ENCODE peak calls at places on chromosomes 1 and 21, in ten cellular contexts. Y is GM23248, A is GM23338, H is adrenal gland, Z is PC-9, E is pancreas, X is SK-N-SH, V is sigmoid colon, S is OCI-LY7, R is lung. G is an unnamed sample.
A peak's percentile ranks its signal among the peaks of the same experiment; 100 is the strongest.

GRCh38 chr21:32702702-32703101 is 25.1 kb downstream of the SYNJ1 start:
- DNase-seq in A (no peak), Y (peak; percentile 71), X (no peak), R (no peak), Z (no peak), S (no peak), V (no peak), E (no peak), H (no peak), G (no peak)

GRCh38 chr1:113242481-113242880 is 147.8 kb upstream of the MAGI3 start:
- DNase-seq in A (no peak), S (no peak), Z (no peak), R (no peak), E (no peak), V (no peak), X (no peak), H (no peak), Y (no peak), G (no peak)

GRCh38 chr1:225426395-225427248 is 1.2 kb downstream of the LBR start:
- DNase-seq in A (peak; percentile 57), V (peak; percentile 78), Z (no peak), X (peak; percentile 52), Y (peak; percentile 64), E (peak; percentile 73), R (peak; percentile 50), S (peak; percentile 73), H (no peak), G (peak; percentile 24)

GRCh38 chr1:39656416-39656815 is 15.5 kb downstream of the NT5C1A start:
- DNase-seq in E (no peak), Z (no peak), H (no peak), S (no peak), Y (no peak), V (no peak), A (no peak), R (no peak), X (peak; percentile 82), G (no peak)

GRCh38 chr21:35222541-35222941 is 173.4 kb upstream of the RUNX1 start:
- DNase-seq in H (peak; percentile 60), Z (peak; percentile 76), V (no peak), E (no peak), Y (peak; percentile 30), R (no peak), X (no peak), A (no peak), S (peak; percentile 36), G (no peak)

GRCh38 chr1:46131727-46132528 is 501 bp downstream of the PIK3R3 start:
- DNase-seq in S (peak; percentile 54), X (peak; percentile 36), Z (no peak), R (peak; percentile 32), H (peak; percentile 31), Y (peak; percentile 57), A (peak; percentile 45), E (no peak), V (peak; percentile 65), G (no peak)

GRCh38 chr1:17529381-17529780 is 10.1 kb upstream of the ARHGEF10L start:
- DNase-seq in V (no peak), A (no peak), Z (peak; percentile 69), S (no peak), E (no peak), Y (no peak), H (no peak), X (no peak), R (no peak), G (no peak)

GRCh38 chr1:226403522-226404034 is 4.3 kb downstream of the PARP1 start:
- DNase-seq in H (no peak), Z (no peak), V (no peak), Y (peak; percentile 43), A (peak; percentile 43), R (no peak), E (no peak), X (peak; percentile 60), S (peak; percentile 59), G (no peak)

GRCh38 chr1:20339811-20340457 is 49.3 kb downstream of the VWA5B1 start:
- DNase-seq in A (peak; percentile 84), H (no peak), X (peak; percentile 78), Y (peak; percentile 23), S (no peak), V (no peak), Z (no peak), E (no peak), R (no peak), G (no peak)

GRCh38 chr1:39940253-39940652 is 14.7 kb upstream of the MFSD2A start:
- DNase-seq in A (no peak), R (no peak), Y (no peak), E (no peak), S (no peak), H (peak; percentile 46), X (no peak), V (no peak), Z (no peak), G (peak; percentile 31)

GRCh38 chr1:160169553-160170399 is 18.4 kb downstream of the ATP1A4 start:
- DNase-seq in Z (no peak), R (no peak), A (peak; percentile 96), Y (no peak), X (no peak), S (peak; percentile 23), V (no peak), E (no peak), H (no peak), G (no peak)

GRCh38 chr1:53134961-53135734 is 7.3 kb downstream of the SLC1A7 start:
- DNase-seq in V (peak; percentile 85), A (no peak), E (no peak), Y (peak; percentile 97), S (no peak), R (no peak), X (no peak), Z (no peak), H (peak; percentile 23), G (no peak)

GRCh38 chr1:3336641-3337621 is 117.5 kb upstream of the ARHGEF16 start:
- DNase-seq in X (no peak), H (no peak), V (no peak), E (no peak), R (peak; percentile 46), S (no peak), Z (no peak), A (no peak), Y (no peak), G (no peak)

GRCh38 chr1:3333903-3334302 is 120.6 kb upstream of the ARHGEF16 start:
- DNase-seq in A (no peak), S (no peak), H (no peak), X (no peak), R (no peak), E (no peak), Y (no peak), Z (no peak), V (no peak), G (no peak)

GRCh38 chr1:3332662-3333061 is 121.8 kb upstream of the ARHGEF16 start:
- DNase-seq in V (no peak), A (no peak), S (no peak), H (no peak), E (no peak), Z (no peak), Y (no peak), X (no peak), R (no peak), G (no peak)

GRCh38 chr1:3335754-3336640 is 118.5 kb upstream of the ARHGEF16 start:
- DNase-seq in A (no peak), R (no peak), S (no peak), H (no peak), V (no peak), Z (no peak), E (no peak), Y (no peak), X (no peak), G (no peak)

GRCh38 chr1:3334366-3334765 is 120.1 kb upstream of the ARHGEF16 start:
- DNase-seq in X (no peak), R (no peak), Z (no peak), S (no peak), A (no peak), E (no peak), Y (no peak), V (no peak), H (no peak), G (no peak)
- H3K4me1 ChIP-seq in X (no peaks in the 10 kb centered on the region), R (no peaks in the 10 kb centered on the region), Z (no peaks in the 10 kb centered on the region), S (no peaks in the 10 kb centered on the region), A (no peaks in the 10 kb centered on the region), E (peaks cover 18% of the 10 kb centered on the region), Y (no peaks in the 10 kb centered on the region), V (no peaks in the 10 kb centered on the region), H (no peaks in the 10 kb centered on the region), G (peaks cover 77% of the 10 kb centered on the region)

DNA sequence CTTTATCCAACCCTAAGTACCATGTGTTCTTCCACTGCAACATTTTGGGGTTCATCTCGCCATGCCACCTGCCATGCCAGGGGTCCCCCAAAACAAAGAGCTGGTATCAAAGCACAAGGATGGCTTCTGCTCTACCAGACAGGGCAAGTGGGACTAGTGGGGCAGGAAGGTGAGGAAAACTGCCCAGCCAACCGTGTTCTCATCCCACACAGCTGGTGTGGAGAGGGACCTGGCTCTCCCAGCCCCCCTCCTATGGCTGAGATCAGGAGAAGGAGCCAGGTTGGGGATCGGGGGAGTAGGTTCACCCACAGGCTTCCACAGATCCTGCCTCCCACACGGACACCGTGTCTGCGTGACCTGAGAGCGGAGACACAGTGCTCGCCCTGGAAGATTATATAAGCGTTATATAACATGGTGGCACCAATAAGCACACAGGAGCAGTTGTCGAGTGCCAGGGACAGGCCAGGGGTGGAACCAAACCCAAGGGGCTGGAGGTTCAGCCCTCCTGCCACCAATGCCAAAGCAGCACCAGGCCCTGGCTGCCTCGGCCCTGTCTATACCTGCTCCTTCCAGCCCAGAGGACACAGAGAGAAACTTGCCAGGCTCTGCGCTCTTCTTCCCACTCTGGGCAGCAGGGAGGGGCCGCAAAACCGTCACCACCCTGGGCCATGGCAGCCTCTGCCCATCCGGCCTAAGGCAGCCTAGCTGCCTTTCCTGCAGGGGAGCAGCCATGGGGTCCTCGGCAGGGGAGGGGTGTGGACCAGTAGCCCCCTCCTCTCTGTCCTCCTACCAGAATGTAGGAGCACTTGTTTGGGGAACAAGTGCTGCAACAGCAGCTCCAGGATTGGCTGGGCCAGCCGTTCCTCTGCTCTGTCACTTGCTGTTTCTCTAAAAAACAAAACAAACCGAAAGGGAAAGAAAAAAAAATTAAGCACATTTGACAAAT is 43.5 kb downstream of the CD34 start:
- DNase-seq in X (peak; percentile 22), Z (no peak), A (no peak), Y (peak; percentile 27), E (peak; percentile 61), H (peak; percentile 81), R (peak; percentile 36), S (no peak), V (peak; percentile 85), G (peak; percentile 63)
- H3K27ac ChIP-seq in X (no peak overlapping the region), Z (no peak overlapping the region), A (no peak overlapping the region), Y (no peak overlapping the region), E (peak overlapping the region; percentile 85), H (peak overlapping the region; percentile 97), R (peak overlapping the region; percentile 92), S (no peak overlapping the region), V (peak overlapping the region; percentile 96), G (peak overlapping the region; percentile 99)

GRCh38 chr1:66371233-66372005 is 162.5 kb upstream of the SGIP1 start:
- DNase-seq in V (no peak), S (no peak), Y (peak; percentile 88), H (no peak), A (no peak), E (no peak), Z (no peak), X (no peak), R (no peak), G (no peak)
- H3K4me1 ChIP-seq in V (peaks cover 33% of the 10 kb centered on the region), S (peaks cover 45% of the 10 kb centered on the region), Y (peaks cover 67% of the 10 kb centered on the region), H (no peaks in the 10 kb centered on the region), A (no peaks in the 10 kb centered on the region), E (no peaks in the 10 kb centered on the region), Z (no peaks in the 10 kb centered on the region), X (peaks cover 3% of the 10 kb centered on the region), R (peaks cover 30% of the 10 kb centered on the region), G (peaks cover 63% of the 10 kb centered on the region)

DNA sequence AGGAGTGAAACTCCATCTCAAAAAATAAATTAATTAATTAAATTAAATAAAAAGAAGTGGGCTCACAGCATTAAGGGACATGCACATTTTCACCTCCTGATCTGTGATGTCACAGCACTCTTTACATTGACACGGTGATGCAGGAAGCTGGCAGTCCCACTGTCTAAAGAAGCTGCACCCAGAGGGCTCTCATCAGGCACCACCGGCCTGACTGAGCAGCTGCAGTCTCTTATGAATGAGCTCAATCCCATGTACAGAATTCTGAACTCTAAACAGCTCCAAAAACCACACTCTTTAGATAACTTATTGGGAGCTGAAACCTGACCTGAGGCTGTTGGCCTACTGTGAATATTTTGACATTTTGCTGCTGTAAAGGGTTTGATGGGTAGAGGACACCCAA is 46.0 kb downstream of the L1TD1 start:
- DNase-seq in V (no peak), X (no peak), S (no peak), Y (no peak), A (no peak), E (no peak), H (no peak), R (no peak), Z (no peak), G (no peak)
- H3K27ac ChIP-seq in V (no peak overlapping the region), X (no peak overlapping the region), S (no peak overlapping the region), Y (no peak overlapping the region), A (no peak overlapping the region), E (no peak overlapping the region), H (no peak overlapping the region), R (no peak overlapping the region), Z (no peak overlapping the region), G (no peak overlapping the region)